ENCODE peak calls at places on chromosomes 2 and 18, in four cellular contexts. F, N, M and U are unnamed samples. For H3K4me1, the result is how much of the 10 kb centered on the place peaks cover.

GRCh38 chr2:201257381-201257940 is 2.9 kb upstream of the CASP8 start:
- DNase-seq in N (peak), M (peak), F (no peak), U (peak)

GRCh38 chr2:160970052-160970846 is 190.0 kb upstream of the TANK start:
- DNase-seq in N (peak), F (peak), M (no peak), U (no peak)

GRCh38 chr18:55838322-55838721 is 250.3 kb upstream of the TCF4 start:
- DNase-seq in M (no peak), F (no peak), N (no peak), U (no peak)

GRCh38 chr2:85712849-85713612 is 18.9 kb downstream of the GNLY start:
- DNase-seq in F (peak), M (no peak), N (no peak), U (no peak)

GRCh38 chr2:241836257-241836656 is 22.4 kb downstream of the PDCD1 start:
- DNase-seq in M (no peak), F (no peak), N (no peak), U (no peak)

GRCh38 chr2:237702439-237703397 is 75.3 kb downstream of the LRRFIP1 start:
- DNase-seq in F (peak), N (peak), M (no peak), U (no peak)

GRCh38 chr2:1516798-1517060 is 103.5 kb downstream of the TPO start:
- DNase-seq in F (no peak), N (no peak), M (no peak), U (no peak)

GRCh38 chr18:5294113-5294617 is 1.4 kb downstream of the ZBTB14 start:
- DNase-seq in M (no peak), N (no peak), F (peak), U (no peak)

GRCh38 chr2:199273043-199273647 is 184.6 kb downstream of the SATB2 start:
- DNase-seq in F (peak), M (no peak), N (no peak), U (no peak)

GRCh38 chr2:35929551-35929950 is 426.0 kb upstream of the CRIM1 start:
- DNase-seq in N (no peak), M (no peak), F (no peak), U (no peak)

GRCh38 chr2:14944562-14945346 is 312.2 kb downstream of the LRATD1 start:
- DNase-seq in N (peak), M (no peak), F (no peak), U (no peak)

GRCh38 chr18:41695441-41695840 is 259.6 kb upstream of the PIK3C3 start:
- DNase-seq in N (no peak), F (no peak), M (no peak), U (no peak)

GRCh38 chr2:212725180-212725579 is 186.6 kb upstream of the ERBB4 start:
- DNase-seq in N (no peak), F (no peak), M (no peak), U (no peak)

GRCh38 chr2:222375798-222376197 is 48.5 kb upstream of the SGPP2 start:
- DNase-seq in M (no peak), F (no peak), N (no peak), U (no peak)

GRCh38 chr18:62987035-62987830 is 271.9 kb downstream of the PHLPP1 start:
- DNase-seq in F (no peak), M (no peak), N (no peak), U (no peak)

GRCh38 chr2:206082298-206082843 is 3.6 kb downstream of the INO80D start:
- DNase-seq in N (peak), F (no peak), M (no peak), U (no peak)

GRCh38 chr2:42239811-42240210 is 70.7 kb downstream of the EML4 start:
- DNase-seq in N (no peak), M (no peak), F (no peak), U (no peak)

GRCh38 chr2:238585836-238586821 is 159.4 kb downstream of the ASB1 start:
- DNase-seq in M (no peak), F (peak), N (peak), U (no peak)

GRCh38 chr2:28224648-28225471 is 167.8 kb upstream of the FOSL2 start:
- DNase-seq in F (peak), M (no peak), N (peak), U (no peak)

GRCh38 chr2:241228860-241229516 is 40.5 kb downstream of the ANO7 start:
- DNase-seq in N (no peak), M (no peak), F (no peak), U (no peak)

GRCh38 chr18:63079114-63079513 is 240.5 kb downstream of the BCL2 start:
- DNase-seq in N (peak), F (no peak), M (no peak), U (no peak)

GRCh38 chr18:54947115-54947514 is 12.1 kb downstream of the CCDC68 start:
- DNase-seq in F (peak), M (no peak), N (no peak), U (no peak)

GRCh38 chr2:67165141-67165990 is 231.8 kb upstream of the ETAA1 start:
- DNase-seq in N (no peak), M (no peak), F (no peak), U (no peak)

DNA sequence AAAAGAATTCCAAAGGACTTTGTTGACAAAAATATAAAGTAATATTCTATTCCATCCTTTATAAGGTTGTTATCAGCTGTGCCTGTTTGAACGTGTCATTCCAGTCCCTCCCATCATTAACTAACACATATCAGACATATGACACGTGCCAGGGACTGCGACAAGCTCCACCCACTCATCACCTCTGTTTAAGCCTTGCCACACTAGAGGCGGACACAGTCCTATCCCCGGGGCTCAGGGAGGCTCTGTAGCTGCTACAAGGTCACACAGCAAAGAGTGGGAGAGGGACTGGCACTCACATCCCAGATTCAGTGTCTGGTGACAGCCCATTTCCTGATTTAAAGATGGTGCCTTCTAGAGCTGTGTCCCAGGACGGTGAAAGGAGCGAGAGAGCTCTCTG is 30.0 kb downstream of the TBC1D8 start:
- DNase-seq in M (no peak), F (no peak), N (no peak), U (no peak)
- H3K4me1 ChIP-seq in M (under half), F (under half), N (under half), U (under half)

GRCh38 chr2:43420310-43420903 is 175.4 kb downstream of the THADA start:
- DNase-seq in F (no peak), N (no peak), M (no peak), U (no peak)
- H3K4me1 ChIP-seq in F (under half), N (under half), M (under half), U (under half)

DNA sequence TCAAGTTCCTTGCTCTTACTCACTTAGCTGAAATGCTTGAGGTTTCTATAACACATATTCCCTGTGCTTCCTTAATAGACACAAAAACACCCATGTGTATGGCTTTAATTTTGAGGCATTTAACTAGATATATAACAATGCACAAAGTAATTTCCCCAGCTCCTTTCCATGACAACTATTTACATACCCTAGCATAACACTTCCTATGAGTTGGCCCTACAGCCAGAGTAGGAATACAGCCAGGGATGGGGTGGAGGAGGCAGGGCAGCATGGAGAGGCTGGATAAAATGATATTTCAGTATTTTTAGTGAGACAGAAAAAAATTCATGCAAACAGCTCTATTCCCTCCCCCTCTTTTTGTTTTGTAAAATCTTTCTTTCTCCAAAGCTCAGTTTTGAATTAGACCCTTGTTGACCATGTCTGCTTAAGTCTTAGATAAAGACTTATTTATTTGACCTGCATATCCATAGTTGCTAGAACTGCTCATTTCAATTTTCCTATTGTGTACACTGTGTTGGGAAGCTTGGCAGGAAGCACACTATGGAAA is 11.3 kb upstream of the B3GNT2 start:
- DNase-seq in F (no peak), M (no peak), N (no peak), U (no peak)
- H3K4me1 ChIP-seq in F (under half), M (under half), N (under half), U (under half)

GRCh38 chr2:219125225-219125885 is 35.3 kb downstream of the NHEJ1 start:
- DNase-seq in F (peak), N (no peak), M (no peak), U (no peak)
- H3K4me1 ChIP-seq in F (under half), N (under half), M (under half), U (under half)